ENCODE peak calls at places on chromosomes 13 and 19, in six cellular contexts. G is activated CD8-positive, alpha-beta T cell treated with anti-CD3 and anti-CD28 coated beads for 36 hours; X is choroid plexus epithelial cell; N is body of pancreas; D is cardiac fibroblast; A is GM23338. L is an unnamed sample.

GRCh38 chr19:11578342-11579142 is 1.1 kb upstream of the ACP5 start:
- DNase-seq in A (peak), X (peak), G (peak), D (no peak), N (peak), L (peak)

GRCh38 chr13:29893438-29893837 is 43.0 kb upstream of the UBL3 start:
- DNase-seq in G (no peak), D (no peak), A (no peak), X (no peak), N (no peak), L (no peak)

GRCh38 chr13:40477623-40478608 is 188.5 kb downstream of the FOXO1 start:
- DNase-seq in A (no peak), X (peak), D (peak), N (peak), G (no peak), L (no peak)

GRCh38 chr13:57630661-57631606 is 610 bp upstream of the PCDH17 start:
- DNase-seq in N (peak), D (peak), X (no peak), A (peak), G (peak), L (peak)

GRCh38 chr13:110455941-110456340 is 105.6 kb downstream of the RAB20 start:
- DNase-seq in G (peak), N (peak), D (peak), X (peak), A (peak), L (peak)

GRCh38 chr19:1147934-1148549 is 26.0 kb downstream of the SBNO2 start:
- DNase-seq in X (no peak), A (no peak), G (no peak), N (no peak), D (no peak), L (no peak)

GRCh38 chr13:88623150-88623549 is 952.0 kb downstream of the SLITRK5 start:
- DNase-seq in X (no peak), N (no peak), A (no peak), D (no peak), G (no peak), L (no peak)

GRCh38 chr13:91946498-91947070 is 548.2 kb downstream of the GPC5 start:
- DNase-seq in X (peak), G (no peak), D (peak), A (peak), N (no peak), L (peak)

GRCh38 chr19:13094771-13095392 is 7.8 kb downstream of the LYL1 start:
- DNase-seq in N (no peak), A (peak), D (no peak), X (no peak), G (peak), L (no peak)

GRCh38 chr13:105638446-105638845 is 897.0 kb downstream of the EFNB2 start:
- DNase-seq in N (no peak), X (peak), D (no peak), G (no peak), A (no peak), L (no peak)

GRCh38 chr19:22326219-22326618 is 40.0 kb downstream of the ZNF729 start:
- DNase-seq in X (no peak), N (no peak), G (no peak), A (no peak), D (no peak), L (no peak)

GRCh38 chr13:79581870-79582315 is 100.9 kb downstream of the NDFIP2 start:
- DNase-seq in X (peak), N (no peak), D (peak), A (no peak), G (no peak), L (no peak)

GRCh38 chr19:38253788-38254187 is 2.4 kb downstream of the PPP1R14A start:
- DNase-seq in X (no peak), D (no peak), A (no peak), G (no peak), N (no peak), L (no peak)

GRCh38 chr13:40329682-40330485 is 336.6 kb downstream of the FOXO1 start:
- DNase-seq in D (peak), N (no peak), G (no peak), X (peak), A (no peak), L (no peak)

GRCh38 chr13:24271611-24272451 is 37.5 kb upstream of the C1QTNF9 start:
- DNase-seq in N (peak), D (peak), A (no peak), G (peak), X (peak), L (peak)

GRCh38 chr13:93262729-93263128 is 36.1 kb downstream of the GPC6 start:
- DNase-seq in X (peak), G (no peak), N (no peak), A (no peak), D (peak), L (no peak)

GRCh38 chr13:79637086-79637763 is 156.3 kb downstream of the NDFIP2 start:
- DNase-seq in D (no peak), X (peak), G (no peak), A (no peak), N (peak), L (no peak)

GRCh38 chr19:31261651-31262331 is 87.4 kb downstream of the TSHZ3 start:
- DNase-seq in X (peak), A (no peak), G (no peak), N (no peak), D (peak), L (no peak)

GRCh38 chr19:17097593-17098126 is 22.1 kb downstream of the MYO9B start:
- DNase-seq in X (peak), N (peak), D (peak), G (no peak), A (no peak), L (no peak)

GRCh38 chr19:5953034-5953589 is 24.8 kb downstream of the RANBP3 start:
- DNase-seq in A (no peak), G (peak), N (no peak), D (peak), X (no peak), L (no peak)

GRCh38 chr19:38648789-38649304 is 1.4 kb downstream of the ACTN4 start:
- DNase-seq in X (no peak), G (no peak), A (no peak), D (no peak), N (no peak), L (no peak)

GRCh38 chr19:1487576-1488281 is 2.4 kb downstream of the PCSK4 start:
- DNase-seq in A (no peak), D (no peak), X (no peak), N (no peak), G (no peak), L (peak)

GRCh38 chr13:49097374-49097773 is 121.7 kb downstream of the FNDC3A start:
- DNase-seq in G (no peak), N (peak), A (no peak), D (peak), X (peak), L (no peak)

GRCh38 chr13:21677075-21677628 is 6.3 kb downstream of the FGF9 start:
- DNase-seq in D (no peak), N (no peak), G (no peak), A (no peak), X (no peak), L (no peak)

GRCh38 chr13:73480784-73481183 is 422.0 kb downstream of the KLF5 start:
- DNase-seq in N (no peak), A (no peak), D (no peak), G (no peak), X (no peak), L (no peak)

GRCh38 chr13:62320129-62320724 is 904.6 kb upstream of the PCDH20 start:
- DNase-seq in A (peak), X (peak), N (peak), G (no peak), D (peak), L (peak)

GRCh38 chr19:42282036-42282762 is 13.1 kb downstream of the CIC start:
- DNase-seq in X (peak), D (peak), A (no peak), N (no peak), G (peak), L (no peak)

GRCh38 chr13:113586661-113587479 is 2.3 kb downstream of the TFDP1 start:
- DNase-seq in N (peak), X (no peak), G (peak), A (no peak), D (no peak), L (no peak)

GRCh38 chr13:32682740-32683139 is 96.5 kb downstream of the PDS5B start:
- DNase-seq in D (no peak), X (no peak), N (no peak), G (no peak), A (no peak), L (no peak)
- TF ChIP-seq CTCF in D (no peak), X (no peak), N (no peak), G (no peak), A (no peak), L (no peak)

GRCh38 chr19:45905016-45905415 is 2.6 kb upstream of the MYPOP start:
- DNase-seq in N (no peak), A (no peak), D (no peak), X (no peak), G (no peak), L (no peak)
- TF ChIP-seq CTCF in N (no peak), A (no peak), D (no peak), X (no peak), G (no peak), L (no peak)

DNA sequence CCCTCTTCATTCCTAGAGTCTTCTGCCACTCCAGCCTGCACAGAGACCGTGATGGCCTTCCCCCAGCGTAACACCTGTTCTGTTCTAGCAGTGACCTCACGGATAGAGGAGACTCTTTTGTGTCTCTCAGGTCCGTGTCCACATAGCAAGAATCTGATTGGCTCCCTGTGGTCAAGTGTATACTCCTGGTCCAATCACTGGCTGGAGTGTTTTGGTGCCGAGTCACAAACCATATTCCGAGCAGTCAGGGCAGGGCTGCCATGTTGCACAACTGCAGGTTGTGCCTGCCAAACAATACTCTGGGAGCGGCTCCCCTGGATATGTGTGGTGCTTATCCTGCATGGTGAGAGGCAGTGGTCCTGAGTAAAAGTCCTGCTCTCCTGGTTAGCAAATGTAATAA is 402.4 kb downstream of the KCNRG start:
- DNase-seq in D (peak), G (no peak), X (no peak), N (no peak), A (no peak), L (no peak)
- TF ChIP-seq CTCF in D (no peak), G (no peak), X (no peak), N (no peak), A (no peak), L (no peak)

DNA sequence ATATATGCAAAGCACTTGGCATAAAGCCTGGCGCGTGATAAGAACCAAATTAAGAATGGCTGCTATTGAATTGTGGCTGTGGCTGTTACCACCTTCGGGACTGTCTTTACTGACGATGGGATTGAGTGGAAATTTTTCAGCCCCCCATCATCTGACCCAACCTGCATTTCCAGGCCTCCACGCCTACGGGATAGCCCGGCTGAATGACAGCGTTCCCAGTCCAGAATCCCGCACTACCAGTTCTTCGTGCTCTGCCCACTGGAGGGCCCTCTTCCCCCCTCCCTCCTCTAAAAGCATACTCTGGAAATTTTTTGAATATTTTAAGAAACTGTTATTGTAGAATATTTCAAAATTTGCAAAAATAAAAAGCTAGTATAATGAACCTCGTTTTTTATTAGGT is 11.0 kb downstream of the KRTDAP start:
- DNase-seq in X (no peak), G (no peak), N (no peak), A (no peak), D (no peak), L (no peak)
- TF ChIP-seq CTCF in X (no peak), G (no peak), N (no peak), A (peak), D (no peak), L (no peak)

GRCh38 chr13:26758496-26759155 is 2.0 kb downstream of the GPR12 start:
- DNase-seq in X (no peak), A (no peak), N (no peak), D (no peak), G (no peak), L (no peak)
- TF ChIP-seq CTCF in X (no peak), A (peak), N (no peak), D (no peak), G (no peak), L (no peak)

GRCh38 chr13:27869436-27870090 is 50.2 kb upstream of the PDX1 start:
- DNase-seq in N (no peak), X (no peak), G (no peak), A (no peak), D (no peak), L (no peak)
- TF ChIP-seq CTCF in N (no peak), X (no peak), G (peak), A (no peak), D (no peak), L (no peak)

DNA sequence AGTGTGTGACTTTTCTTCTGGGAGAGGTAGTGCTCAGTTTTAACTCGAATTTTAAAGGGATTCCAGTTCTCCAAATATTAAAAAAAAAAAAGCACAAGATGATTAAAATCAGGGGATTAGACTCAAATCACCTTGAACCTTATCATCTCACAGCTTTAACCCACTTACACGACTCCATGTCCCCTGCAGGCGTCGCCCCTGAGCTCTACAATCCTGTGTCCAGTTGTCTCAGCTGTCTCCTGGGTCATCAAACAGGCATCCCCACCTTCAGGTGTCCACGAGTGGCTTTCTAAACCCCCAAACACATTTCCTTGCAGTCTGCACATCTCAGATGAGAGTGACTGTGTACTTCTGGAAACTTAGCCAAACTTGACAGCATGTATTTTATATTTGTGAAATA is 14.1 kb downstream of the ZNF808 start:
- DNase-seq in N (no peak), A (peak), G (no peak), X (no peak), D (no peak), L (no peak)
- TF ChIP-seq CTCF in N (no peak), A (peak), G (no peak), X (no peak), D (no peak), L (no peak)

L was measured in GM13977.